ENCODE peak calls at places on chromosomes 7 and 10, in six cellular contexts. E, W, D, R, L and V are unnamed samples.

GRCh38 chr10:31101123-31101522 is 69.5 kb upstream of the ZNF438 start:
- DNase-seq in L (peak), W (no peak), D (peak), R (no peak), E (no peak), V (no peak)

GRCh38 chr7:375491-375821 is 85.5 kb downstream of the FOXL3 start:
- DNase-seq in D (no peak), E (no peak), L (no peak), R (no peak), W (no peak), V (no peak)

GRCh38 chr7:32957326-32958045 is at the start of gene FKBP9:
- DNase-seq in R (peak), L (peak), W (no peak), D (no peak), E (peak), V (no peak)

GRCh38 chr7:130491841-130492518 is at the start of gene MEST:
- DNase-seq in L (no peak), R (no peak), W (no peak), D (no peak), E (peak), V (no peak)

GRCh38 chr10:51718804-51719291 is 19.5 kb upstream of the CSTF2T start:
- DNase-seq in W (no peak), R (peak), D (no peak), E (no peak), L (no peak), V (no peak)

GRCh38 chr10:30509508-30509907 is 75.5 kb downstream of the MAP3K8 start:
- DNase-seq in D (no peak), L (no peak), E (no peak), R (no peak), W (no peak), V (no peak)

GRCh38 chr7:80018941-80019808 is 115.5 kb upstream of the GNAI1 start:
- DNase-seq in E (peak), W (peak), L (peak), D (no peak), R (no peak), V (peak)

GRCh38 chr10:32112055-32112454 is 55.8 kb upstream of the KIF5B start:
- DNase-seq in E (no peak), L (no peak), D (no peak), R (peak), W (no peak), V (no peak)

GRCh38 chr7:149883452-149883861 is 9.7 kb downstream of the ATP6V0E2 start:
- DNase-seq in W (peak), L (no peak), E (peak), R (no peak), D (no peak), V (no peak)

GRCh38 chr10:90884414-90884813 is 12.6 kb downstream of the RPP30 start:
- DNase-seq in R (no peak), W (no peak), E (no peak), L (no peak), D (no peak), V (no peak)

GRCh38 chr7:43164757-43165156 is 52.3 kb downstream of the HECW1 start:
- DNase-seq in E (no peak), R (peak), L (peak), D (no peak), W (no peak), V (no peak)

GRCh38 chr10:114393482-114393881 is 10.8 kb downstream of the AFAP1L2 start:
- DNase-seq in W (no peak), D (no peak), L (no peak), E (no peak), R (no peak), V (no peak)